ENCODE peak calls at places on chromosomes 3 and 15, in five cellular contexts. One of them, this sample, is unnamed.

GRCh38 chr3:21310891-21311290 is 440.1 kb downstream of the ZNF385D start:
- DNase-seq in dorsolateral prefrontal cortex: no peak
- DNase-seq in esophagus muscularis mucosa: no peak
- DNase-seq in mucosa of gallbladder: no peak
- DNase-seq in glutamatergic neuron: no peak
- DNase-seq in this sample: no peak

GRCh38 chr3:17420668-17421067 is 321.8 kb downstream of the TBC1D5 start:
- DNase-seq in dorsolateral prefrontal cortex: no peak
- DNase-seq in esophagus muscularis mucosa: no peak
- DNase-seq in mucosa of gallbladder: no peak
- DNase-seq in glutamatergic neuron: no peak
- DNase-seq in this sample: no peak

GRCh38 chr3:69831737-69832136 is 92.5 kb downstream of the MITF start:
- DNase-seq in dorsolateral prefrontal cortex: no peak
- DNase-seq in esophagus muscularis mucosa: no peak
- DNase-seq in mucosa of gallbladder: no peak
- DNase-seq in glutamatergic neuron: no peak
- DNase-seq in this sample: no peak

GRCh38 chr15:92733934-92734521 is 78.5 kb upstream of the FAM174B start:
- DNase-seq in dorsolateral prefrontal cortex: peak
- DNase-seq in esophagus muscularis mucosa: no peak
- DNase-seq in mucosa of gallbladder: no peak
- DNase-seq in glutamatergic neuron: peak
- DNase-seq in this sample: no peak

GRCh38 chr3:194323785-194324735 is 27.1 kb downstream of the CPN2 start:
- DNase-seq in dorsolateral prefrontal cortex: no peak
- DNase-seq in esophagus muscularis mucosa: peak
- DNase-seq in mucosa of gallbladder: peak
- DNase-seq in glutamatergic neuron: no peak
- DNase-seq in this sample: peak

GRCh38 chr3:132556467-132557159 is 40.5 kb upstream of the ACKR4 start:
- DNase-seq in dorsolateral prefrontal cortex: no peak
- DNase-seq in esophagus muscularis mucosa: no peak
- DNase-seq in mucosa of gallbladder: peak
- DNase-seq in glutamatergic neuron: no peak
- DNase-seq in this sample: no peak

GRCh38 chr3:127457094-127457475 is 133.4 kb downstream of the TPRA1 start:
- DNase-seq in dorsolateral prefrontal cortex: peak
- DNase-seq in esophagus muscularis mucosa: no peak
- DNase-seq in mucosa of gallbladder: peak
- DNase-seq in glutamatergic neuron: peak
- DNase-seq in this sample: peak

GRCh38 chr3:57279685-57280084 is 12.8 kb downstream of the ASB14 start:
- DNase-seq in dorsolateral prefrontal cortex: no peak
- DNase-seq in esophagus muscularis mucosa: no peak
- DNase-seq in mucosa of gallbladder: no peak
- DNase-seq in glutamatergic neuron: no peak
- DNase-seq in this sample: no peak

GRCh38 chr3:66276705-66277274 is 56.0 kb downstream of the SLC25A26 start:
- DNase-seq in dorsolateral prefrontal cortex: peak
- DNase-seq in esophagus muscularis mucosa: no peak
- DNase-seq in mucosa of gallbladder: peak
- DNase-seq in glutamatergic neuron: peak
- DNase-seq in this sample: no peak